ENCODE peak calls at places on chromosomes 11 and 22, in four cellular contexts. C is sigmoid colon, F is choroid plexus epithelial cell, V is GM23338. N is an unnamed sample.

GRCh38 chr22:44710474-44711235 is 8.7 kb downstream of the PRR5 start:
- DNase-seq in C (no peak), F (no peak), V (no peak), N (no peak)

GRCh38 chr11:102267602-102268001 is 49.7 kb upstream of the BIRC3 start:
- DNase-seq in C (no peak), F (peak), V (no peak), N (no peak)

GRCh38 chr11:76010051-76010450 is 195.0 kb downstream of the UVRAG start:
- DNase-seq in C (no peak), F (no peak), V (no peak), N (no peak)

GRCh38 chr11:83773950-83774880 is 488.0 kb upstream of the CCDC90B start:
- DNase-seq in C (no peak), F (peak), V (no peak), N (no peak)

GRCh38 chr11:135073870-135074269 is 661.8 kb upstream of the B3GAT1 start:
- DNase-seq in C (no peak), F (no peak), V (no peak), N (no peak)

GRCh38 chr11:2693271-2693833 is 6.4 kb downstream of the KCNQ1OT1 start:
- DNase-seq in C (peak), F (no peak), V (peak), N (peak)

GRCh38 chr11:76408171-76408965 is 27.2 kb downstream of the GVQW3 start:
- DNase-seq in C (no peak), F (no peak), V (no peak), N (peak)

GRCh38 chr11:5196731-5197130 is 3.8 kb downstream of the OR51V1 start:
- DNase-seq in C (no peak), F (peak), V (peak), N (no peak)

GRCh38 chr11:27100534-27100933 is 59.9 kb downstream of the BBOX1 start:
- DNase-seq in C (no peak), F (peak), V (no peak), N (no peak)

GRCh38 chr11:97683733-97684132 is 1293.9 kb downstream of the JRKL start:
- DNase-seq in C (no peak), F (peak), V (peak), N (peak)

GRCh38 chr11:71279916-71280645 is 27.7 kb upstream of the SHANK2 start:
- DNase-seq in C (peak), F (no peak), V (peak), N (no peak)

GRCh38 chr11:92380882-92381281 is 156.3 kb downstream of the FAT3 start:
- DNase-seq in C (no peak), F (peak), V (no peak), N (no peak)

GRCh38 chr11:6201486-6201885 is 2.5 kb downstream of the OR52W1 start:
- DNase-seq in C (no peak), F (peak), V (no peak), N (no peak)

GRCh38 chr11:45264839-45265515 is 21.2 kb downstream of the SYT13 start:
- DNase-seq in C (no peak), F (peak), V (no peak), N (no peak)

GRCh38 chr11:66113132-66113856 is 43.2 kb downstream of the PACS1 start:
- DNase-seq in C (no peak), F (peak), V (no peak), N (no peak)

GRCh38 chr11:130022799-130023198 is 20.2 kb upstream of the PRDM10 start:
- DNase-seq in C (no peak), F (peak), V (no peak), N (no peak)

GRCh38 chr22:41687901-41688364 is 734 bp downstream of the SNU13 start:
- DNase-seq in C (no peak), F (peak), V (peak), N (no peak)

GRCh38 chr22:45170001-45170466 is 6.3 kb downstream of the NUP50 start:
- DNase-seq in C (no peak), F (no peak), V (no peak), N (no peak)

GRCh38 chr11:3134651-3135490 is 30.2 kb downstream of the OSBPL5 start:
- DNase-seq in C (peak), F (no peak), V (no peak), N (no peak)

GRCh38 chr11:94597896-94598295 is 30.7 kb downstream of the PIWIL4 start:
- DNase-seq in C (no peak), F (peak), V (peak), N (peak)

GRCh38 chr22:44210721-44211120 is 30.0 kb downstream of the PARVG start:
- DNase-seq in C (peak), F (peak), V (no peak), N (no peak)

GRCh38 chr22:31496735-31497146 is 405 bp downstream of the SFI1 start:
- DNase-seq in C (peak), F (no peak), V (no peak), N (no peak)

GRCh38 chr22:31492151-31492550 is 2.5 kb upstream of the EIF4ENIF1 start:
- DNase-seq in C (no peak), F (no peak), V (no peak), N (no peak)

GRCh38 chr22:31497148-31497938 is 1.0 kb downstream of the SFI1 start:
- DNase-seq in C (no peak), F (no peak), V (no peak), N (no peak)

GRCh38 chr22:31495343-31495742 is 993 bp upstream of the SFI1 start:
- DNase-seq in C (no peak), F (no peak), V (no peak), N (no peak)

GRCh38 chr22:31496007-31496734 is at the start of gene SFI1:
- DNase-seq in C (peak), F (peak), V (peak), N (peak)
- TF ChIP-seq CTCF in C (no peak), F (peak), V (peak), N (peak)

DNA sequence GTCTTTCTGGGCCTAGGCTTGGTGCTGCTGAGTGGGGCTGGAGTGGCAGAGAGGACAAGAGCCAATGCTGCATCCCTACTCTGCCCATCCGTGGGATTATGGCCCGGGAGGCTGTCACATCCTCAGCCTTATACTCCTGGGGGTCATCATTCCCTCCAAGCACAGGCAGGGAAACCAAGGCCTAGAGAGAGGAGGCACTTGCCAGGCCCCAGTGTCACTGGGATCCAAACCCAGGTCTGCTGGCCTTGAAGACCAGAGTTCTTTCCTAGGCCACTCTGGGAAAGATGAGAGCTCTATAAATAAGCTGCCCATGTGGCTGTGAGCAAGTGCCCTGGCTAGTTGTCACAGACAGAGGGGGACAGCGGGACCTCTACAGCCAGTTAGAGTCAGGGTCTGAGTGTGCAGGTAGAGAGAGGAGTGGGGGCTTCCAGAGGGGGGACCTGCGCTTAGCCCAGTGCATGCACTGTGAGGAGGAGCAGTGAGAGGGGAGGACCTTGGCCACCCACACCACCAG is 4.8 kb downstream of the RELT start:
- DNase-seq in C (no peak), F (no peak), V (no peak), N (no peak)
- H3K4me3 ChIP-seq in C (no peak), F (no peak), V (no peak), N (no peak)

GRCh38 chr11:57340228-57340627 is 2.1 kb downstream of the P2RX3 start:
- DNase-seq in C (no peak), F (peak), V (peak), N (peak)
- TF ChIP-seq CTCF in C (no peak), F (peak), V (peak), N (peak)

GRCh38 chr11:128694618-128695481 is 978 bp downstream of the FLI1 start:
- DNase-seq in C (peak), F (peak), V (peak), N (no peak)
- H3K4me3 ChIP-seq in C (peak), F (peak), V (peak), N (peak)

N was measured in WERI-Rb-1.